ENCODE peak calls at places on chromosomes 2 and 18, in eight cellular contexts. D is astrocyte of the spinal cord, X is endodermal cell, K is cardiac fibroblast, W is psoas muscle, P is mammary epithelial cell, J is foreskin fibroblast, Z is AG04450. U is an unnamed sample.
A peak's percentile ranks its signal among the peaks of the same experiment; 100 is the strongest.

GRCh38 chr2:70690846-70691245 is 77.2 kb downstream of the ADD2 start:
- DNase-seq in P (no peak), X (peak; percentile 36), W (no peak), Z (no peak), D (no peak), K (no peak), J (no peak), U (no peak)

GRCh38 chr2:118457956-118458355 is 369.7 kb downstream of the INSIG2 start:
- DNase-seq in Z (no peak), D (no peak), W (no peak), J (no peak), P (no peak), K (no peak), X (no peak), U (no peak)

GRCh38 chr2:164721425-164721824 is 100.1 kb upstream of the GRB14 start:
- DNase-seq in X (no peak), J (no peak), K (no peak), W (no peak), D (no peak), Z (no peak), P (no peak), U (no peak)

GRCh38 chr18:73884868-73885267 is 262.8 kb downstream of the FBXO15 start:
- DNase-seq in D (no peak), K (no peak), W (no peak), J (no peak), Z (no peak), P (no peak), X (no peak), U (no peak)

GRCh38 chr2:172090044-172090946 is 5.0 kb downstream of the DLX1 start:
- DNase-seq in K (no peak), P (no peak), J (no peak), D (no peak), X (peak; percentile 81), Z (no peak), W (no peak), U (no peak)

GRCh38 chr18:12750076-12750707 is 47.4 kb downstream of the PSMG2 start:
- DNase-seq in D (no peak), Z (no peak), W (no peak), K (no peak), X (no peak), J (peak; percentile 69), P (peak; percentile 26), U (peak; percentile 99)

GRCh38 chr18:2070636-2071035 is 500.7 kb downstream of the METTL4 start:
- DNase-seq in W (no peak), J (no peak), D (no peak), P (no peak), X (no peak), Z (no peak), K (no peak), U (no peak)

GRCh38 chr2:12543452-12544220 is 173.1 kb upstream of the TRIB2 start:
- DNase-seq in K (peak; percentile 61), J (peak; percentile 87), X (no peak), D (peak; percentile 22), P (no peak), Z (no peak), W (no peak), U (no peak)

GRCh38 chr2:2756886-2757285 is 425.8 kb upstream of the MYT1L start:
- DNase-seq in W (no peak), P (no peak), X (no peak), J (no peak), K (no peak), Z (no peak), D (no peak), U (no peak)

GRCh38 chr2:137023205-137023604 is 257.9 kb downstream of the THSD7B start:
- DNase-seq in K (no peak), J (no peak), D (no peak), W (no peak), X (no peak), Z (no peak), P (no peak), U (no peak)

GRCh38 chr2:102147935-102148334 is 5.4 kb downstream of the IL1R1 start:
- DNase-seq in W (no peak), P (peak; percentile 8), D (peak; percentile 58), Z (no peak), X (no peak), J (no peak), K (peak; percentile 77), U (no peak)

GRCh38 chr2:158773121-158773520 is 22.0 kb upstream of the DAPL1 start:
- DNase-seq in P (peak; percentile 35), D (peak; percentile 74), X (no peak), Z (no peak), J (peak; percentile 55), K (peak; percentile 60), W (peak; percentile 27), U (no peak)

GRCh38 chr18:73737990-73738389 is 409.6 kb downstream of the FBXO15 start:
- DNase-seq in X (no peak), J (no peak), D (no peak), W (no peak), K (no peak), P (peak; percentile 62), Z (no peak), U (no peak)

GRCh38 chr18:27033722-27034121 is 151.4 kb downstream of the CHST9 start:
- DNase-seq in P (no peak), Z (no peak), W (no peak), K (no peak), X (no peak), J (no peak), D (no peak), U (no peak)

GRCh38 chr18:25974630-25975077 is 115.8 kb downstream of the SS18 start:
- DNase-seq in X (no peak), Z (no peak), P (no peak), K (no peak), D (no peak), W (no peak), J (no peak), U (no peak)

GRCh38 chr2:31812051-31812798 is 198.6 kb downstream of the MEMO1 start:
- DNase-seq in D (no peak), W (no peak), Z (no peak), P (peak; percentile 21), X (no peak), J (peak; percentile 59), K (peak; percentile 13), U (peak; percentile 5)

GRCh38 chr18:37505321-37505720 is 60.3 kb downstream of the CELF4 start:
- DNase-seq in W (no peak), Z (no peak), P (no peak), D (no peak), J (no peak), K (no peak), X (no peak), U (no peak)

GRCh38 chr2:150588210-150588870 is 100.9 kb upstream of the RND3 start:
- DNase-seq in J (peak; percentile 44), W (no peak), K (peak; percentile 25), P (no peak), X (no peak), D (no peak), Z (no peak), U (no peak)

GRCh38 chr2:70785137-70785911 is 5.1 kb downstream of the FIGLA start:
- DNase-seq in W (no peak), P (no peak), X (peak; percentile 85), Z (no peak), D (no peak), J (peak; percentile 22), K (peak; percentile 27), U (peak; percentile 46)

DNA sequence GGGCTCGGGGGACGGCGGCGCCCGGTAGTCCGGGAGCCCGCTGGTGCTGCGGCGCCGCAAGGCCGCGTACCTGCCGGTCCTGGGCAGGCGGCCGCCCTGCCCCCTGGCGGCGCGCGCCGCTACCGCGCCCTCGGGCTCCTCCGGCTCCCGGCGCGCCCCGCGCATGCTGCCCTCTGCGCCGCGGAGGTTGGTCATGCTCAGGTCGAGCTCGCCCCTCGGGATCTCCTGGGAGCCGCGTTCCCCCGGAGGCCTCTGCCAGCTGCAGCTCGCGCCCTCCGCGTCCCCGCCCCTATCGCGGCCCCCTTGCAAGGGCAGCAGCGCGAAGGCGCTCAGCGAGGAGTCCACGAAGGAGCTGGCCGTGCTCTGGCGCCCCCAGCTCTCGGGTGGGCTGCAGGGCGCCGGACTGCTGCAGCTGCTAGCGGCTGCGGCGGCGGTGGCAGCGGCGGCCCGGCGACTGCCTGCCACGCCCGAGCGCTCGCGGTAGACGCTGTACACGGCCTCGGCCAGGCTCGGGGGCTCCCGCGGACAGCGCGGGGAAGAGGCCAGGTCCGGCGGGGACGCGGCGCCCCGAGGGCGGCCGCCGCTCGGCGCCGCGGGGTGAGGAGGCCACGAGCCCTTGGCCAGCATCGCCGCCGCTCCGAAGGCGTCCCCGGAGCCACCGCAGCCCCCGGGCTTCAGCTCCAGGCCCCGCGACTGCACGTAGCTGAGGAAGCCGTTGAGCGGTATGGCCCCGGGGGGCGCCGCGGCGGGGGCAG is 4.5 kb downstream of the TMEM200C start:
- DNase-seq in K (peak; percentile 11), Z (no peak), P (no peak), X (peak; percentile 87), W (peak; percentile 46), J (peak; percentile 15), D (no peak), U (no peak)
- H3K4me3 ChIP-seq in K (no peak overlapping the region), Z (peak overlapping the region; percentile 41), P (no peak overlapping the region), X (peak overlapping the region; percentile 33), W (peak overlapping the region; percentile 65), J (no peak overlapping the region), D (peak overlapping the region; percentile 23), U (no peak overlapping the region)

GRCh38 chr2:202909394-202910192 is 1.9 kb downstream of the WDR12 start:
- DNase-seq in Z (no peak), X (no peak), D (no peak), P (no peak), W (no peak), K (peak; percentile 20), J (peak; percentile 9), U (no peak)
- H3K4me3 ChIP-seq in Z (no peak overlapping the region), X (peak overlapping the region; percentile 98), D (no peak overlapping the region), P (peak overlapping the region; percentile 99), W (peak overlapping the region; percentile 67), K (no peak overlapping the region), J (peak overlapping the region; percentile 62), U (no peak overlapping the region)

GRCh38 chr18:67514465-67514864 is 2.1 kb downstream of the DSEL start:
- DNase-seq in K (no peak), Z (no peak), D (no peak), P (no peak), W (no peak), J (no peak), X (no peak), U (no peak)
- H3K4me3 ChIP-seq in K (peak overlapping the region; percentile 90), Z (peak overlapping the region; percentile 84), D (peak overlapping the region; percentile 60), P (no peak overlapping the region), W (no peak overlapping the region), J (peak overlapping the region; percentile 90), X (peak overlapping the region; percentile 96), U (no peak overlapping the region)

GRCh38 chr2:106193491-106193976 is 567 bp downstream of the UXS1 start:
- DNase-seq in P (peak; percentile 37), J (peak; percentile 51), X (peak; percentile 77), K (no peak), W (peak; percentile 35), D (peak; percentile 15), Z (no peak), U (no peak)

GRCh38 chr2:106195456-106195855 is 1.4 kb upstream of the UXS1 start:
- DNase-seq in K (no peak), P (no peak), X (no peak), J (no peak), D (no peak), Z (no peak), W (no peak), U (no peak)

GRCh38 chr2:106193977-106194778 is at the start of gene UXS1:
- DNase-seq in W (peak; percentile 98), K (peak; percentile 99), Z (peak; percentile 92), J (peak; percentile 99), P (peak; percentile 95), X (peak; percentile 99), D (peak; percentile 98), U (peak; percentile 94)

GRCh38 chr2:106191511-106192016 is 2.5 kb downstream of the UXS1 start:
- DNase-seq in X (peak; percentile 53), K (no peak), W (no peak), D (no peak), J (no peak), P (no peak), Z (no peak), U (no peak)

GRCh38 chr2:106192752-106193490 is 1.2 kb downstream of the UXS1 start:
- DNase-seq in K (peak; percentile 89), W (peak; percentile 39), X (peak; percentile 76), Z (peak; percentile 65), J (peak; percentile 84), D (peak; percentile 80), P (peak; percentile 93), U (no peak)
- H3K4me3 ChIP-seq in K (peak overlapping the region; percentile 75), W (peak overlapping the region; percentile 96), X (peak overlapping the region; percentile 83), Z (peak overlapping the region; percentile 76), J (peak overlapping the region; percentile 75), D (peak overlapping the region; percentile 66), P (peak overlapping the region; percentile 67), U (peak overlapping the region; percentile 69)